ENCODE peak calls at places on chromosome 2, in five cellular contexts. One of them, this sample, is unnamed.

GRCh38 chr2:218645126-218645525 is 14.3 kb downstream of the ZNF142 start:
- DNase-seq in fibroblast of pulmonary artery: peak
- DNase-seq in lower lobe of right lung: no peak
- DNase-seq in upper lobe of left lung: no peak
- DNase-seq in A549: no peak
- DNase-seq in this sample: no peak

GRCh38 chr2:235389626-235390025 is 104.2 kb upstream of the AGAP1 start:
- DNase-seq in fibroblast of pulmonary artery: no peak
- DNase-seq in A549: no peak
- DNase-seq in upper lobe of left lung: no peak
- DNase-seq in lower lobe of right lung: no peak
- DNase-seq in this sample: no peak

GRCh38 chr2:237494066-237494465 is 7.0 kb downstream of the MLPH start:
- DNase-seq in A549: no peak
- DNase-seq in upper lobe of left lung: no peak
- DNase-seq in lower lobe of right lung: no peak
- DNase-seq in fibroblast of pulmonary artery: no peak
- DNase-seq in this sample: no peak

GRCh38 chr2:149001496-149001895 is 37.0 kb upstream of the LYPD6B start:
- DNase-seq in fibroblast of pulmonary artery: no peak
- DNase-seq in A549: no peak
- DNase-seq in lower lobe of right lung: no peak
- DNase-seq in upper lobe of left lung: no peak
- DNase-seq in this sample: no peak

GRCh38 chr2:133362061-133362476 is 206.2 kb downstream of the NCKAP5 start:
- DNase-seq in A549: peak
- DNase-seq in lower lobe of right lung: no peak
- DNase-seq in fibroblast of pulmonary artery: peak
- DNase-seq in upper lobe of left lung: no peak
- DNase-seq in this sample: peak

GRCh38 chr2:143776531-143776930 is 647.3 kb downstream of the ARHGAP15 start:
- DNase-seq in upper lobe of left lung: no peak
- DNase-seq in lower lobe of right lung: no peak
- DNase-seq in fibroblast of pulmonary artery: no peak
- DNase-seq in A549: no peak
- DNase-seq in this sample: peak

GRCh38 chr2:60152226-60152833 is 401.1 kb downstream of the BCL11A start:
- DNase-seq in A549: peak
- DNase-seq in lower lobe of right lung: no peak
- DNase-seq in upper lobe of left lung: no peak
- DNase-seq in fibroblast of pulmonary artery: peak
- DNase-seq in this sample: peak

GRCh38 chr2:201888476-201888875 is 82.1 kb downstream of the CDK15 start:
- DNase-seq in upper lobe of left lung: no peak
- DNase-seq in A549: no peak
- DNase-seq in fibroblast of pulmonary artery: no peak
- DNase-seq in lower lobe of right lung: no peak
- DNase-seq in this sample: no peak

GRCh38 chr2:185736210-185736609 is 2.4 kb upstream of the FSIP2 start:
- DNase-seq in upper lobe of left lung: no peak
- DNase-seq in fibroblast of pulmonary artery: no peak
- DNase-seq in lower lobe of right lung: no peak
- DNase-seq in A549: no peak
- DNase-seq in this sample: no peak

GRCh38 chr2:148048475-148049221 is 27.8 kb downstream of the MBD5 start:
- DNase-seq in fibroblast of pulmonary artery: peak
- DNase-seq in lower lobe of right lung: no peak
- DNase-seq in upper lobe of left lung: no peak
- DNase-seq in A549: no peak
- DNase-seq in this sample: no peak

GRCh38 chr2:104487381-104487780 is 366.5 kb upstream of the POU3F3 start:
- DNase-seq in lower lobe of right lung: no peak
- DNase-seq in fibroblast of pulmonary artery: no peak
- DNase-seq in upper lobe of left lung: no peak
- DNase-seq in A549: no peak
- DNase-seq in this sample: no peak

GRCh38 chr2:86319700-86320369 is 17.6 kb downstream of the REEP1 start:
- DNase-seq in lower lobe of right lung: no peak
- DNase-seq in A549: no peak
- DNase-seq in fibroblast of pulmonary artery: no peak
- DNase-seq in upper lobe of left lung: no peak
- DNase-seq in this sample: no peak

GRCh38 chr2:125371867-125372266 is 1284.1 kb upstream of the GYPC start:
- DNase-seq in upper lobe of left lung: no peak
- DNase-seq in fibroblast of pulmonary artery: no peak
- DNase-seq in A549: no peak
- DNase-seq in lower lobe of right lung: no peak
- DNase-seq in this sample: no peak

GRCh38 chr2:138600732-138601437 is 99.3 kb downstream of the SPOPL start:
- DNase-seq in A549: no peak
- DNase-seq in upper lobe of left lung: no peak
- DNase-seq in lower lobe of right lung: no peak
- DNase-seq in fibroblast of pulmonary artery: peak
- DNase-seq in this sample: no peak

GRCh38 chr2:240232961-240233890 is 92.8 kb upstream of the OTOS start:
- DNase-seq in fibroblast of pulmonary artery: peak
- DNase-seq in A549: peak
- DNase-seq in upper lobe of left lung: peak
- DNase-seq in lower lobe of right lung: peak
- DNase-seq in this sample: peak

GRCh38 chr2:145530653-145531052 is 1010.7 kb upstream of the ZEB2 start:
- DNase-seq in fibroblast of pulmonary artery: no peak
- DNase-seq in lower lobe of right lung: no peak
- DNase-seq in A549: no peak
- DNase-seq in upper lobe of left lung: no peak
- DNase-seq in this sample: no peak

GRCh38 chr2:70596739-70597138 is 43.1 kb upstream of the TGFA start:
- DNase-seq in A549: no peak
- DNase-seq in lower lobe of right lung: no peak
- DNase-seq in upper lobe of left lung: no peak
- DNase-seq in fibroblast of pulmonary artery: no peak
- DNase-seq in this sample: no peak

GRCh38 chr2:157839822-157840221 is 36.3 kb downstream of the ACVR1 start:
- DNase-seq in lower lobe of right lung: no peak
- DNase-seq in A549: no peak
- DNase-seq in upper lobe of left lung: no peak
- DNase-seq in fibroblast of pulmonary artery: no peak
- DNase-seq in this sample: no peak

GRCh38 chr2:213232649-213233437 is 51.4 kb upstream of the SPAG16 start:
- DNase-seq in fibroblast of pulmonary artery: no peak
- DNase-seq in lower lobe of right lung: no peak
- DNase-seq in upper lobe of left lung: no peak
- DNase-seq in A549: no peak
- DNase-seq in this sample: peak

GRCh38 chr2:158650646-158651357 is 144.3 kb upstream of the DAPL1 start:
- DNase-seq in upper lobe of left lung: no peak
- DNase-seq in lower lobe of right lung: no peak
- DNase-seq in A549: no peak
- DNase-seq in fibroblast of pulmonary artery: no peak
- DNase-seq in this sample: no peak

GRCh38 chr2:221465776-221466175 is 106.3 kb downstream of the EPHA4 start:
- DNase-seq in lower lobe of right lung: no peak
- DNase-seq in A549: no peak
- DNase-seq in upper lobe of left lung: no peak
- DNase-seq in fibroblast of pulmonary artery: no peak
- DNase-seq in this sample: no peak

GRCh38 chr2:8559811-8560210 is 122.0 kb upstream of the ID2 start:
- DNase-seq in A549: no peak
- DNase-seq in upper lobe of left lung: no peak
- DNase-seq in fibroblast of pulmonary artery: no peak
- DNase-seq in lower lobe of right lung: no peak
- DNase-seq in this sample: no peak

GRCh38 chr2:75707901-75708300 is 2.8 kb downstream of the GCFC2 start:
- DNase-seq in lower lobe of right lung: no peak
- DNase-seq in fibroblast of pulmonary artery: peak
- DNase-seq in upper lobe of left lung: no peak
- DNase-seq in A549: no peak
- DNase-seq in this sample: peak

GRCh38 chr2:24756789-24757188 is 36.4 kb downstream of the PTRHD1 start:
- DNase-seq in upper lobe of left lung: no peak
- DNase-seq in A549: no peak
- DNase-seq in lower lobe of right lung: no peak
- DNase-seq in fibroblast of pulmonary artery: no peak
- DNase-seq in this sample: no peak

GRCh38 chr2:55880416-55881143 is 43.0 kb downstream of the EFEMP1 start:
- DNase-seq in A549: no peak
- DNase-seq in fibroblast of pulmonary artery: peak
- DNase-seq in lower lobe of right lung: no peak
- DNase-seq in upper lobe of left lung: no peak
- DNase-seq in this sample: peak

GRCh38 chr2:75920721-75921551 is 210.2 kb upstream of the GCFC2 start:
- DNase-seq in upper lobe of left lung: no peak
- DNase-seq in fibroblast of pulmonary artery: no peak
- DNase-seq in lower lobe of right lung: no peak
- DNase-seq in A549: no peak
- DNase-seq in this sample: no peak

GRCh38 chr2:74199275-74199701 is 873 bp downstream of the MTHFD2 start:
- DNase-seq in lower lobe of right lung: no peak
- DNase-seq in upper lobe of left lung: peak
- DNase-seq in A549: no peak
- DNase-seq in fibroblast of pulmonary artery: no peak
- DNase-seq in this sample: no peak

GRCh38 chr2:19746137-19746585 is 155.6 kb downstream of the TTC32 start:
- DNase-seq in lower lobe of right lung: no peak
- DNase-seq in A549: no peak
- DNase-seq in upper lobe of left lung: no peak
- DNase-seq in fibroblast of pulmonary artery: no peak
- DNase-seq in this sample: no peak

GRCh38 chr2:11022064-11022463 is 110.3 kb downstream of the KCNF1 start:
- DNase-seq in fibroblast of pulmonary artery: no peak
- DNase-seq in upper lobe of left lung: no peak
- DNase-seq in lower lobe of right lung: no peak
- DNase-seq in A549: no peak
- DNase-seq in this sample: no peak
- TF ChIP-seq CTCF in fibroblast of pulmonary artery: no peak
- TF ChIP-seq CTCF in upper lobe of left lung: no peak
- TF ChIP-seq CTCF in lower lobe of right lung: no peak
- TF ChIP-seq CTCF in A549: no peak
- TF ChIP-seq CTCF in this sample: no peak

GRCh38 chr2:99938250-99938649 is 204.1 kb downstream of the AFF3 start:
- DNase-seq in lower lobe of right lung: no peak
- DNase-seq in fibroblast of pulmonary artery: no peak
- DNase-seq in A549: no peak
- DNase-seq in upper lobe of left lung: no peak
- DNase-seq in this sample: no peak
- H3K4me3 ChIP-seq in lower lobe of right lung: no peak
- H3K4me3 ChIP-seq in fibroblast of pulmonary artery: no peak
- H3K4me3 ChIP-seq in A549: no peak
- H3K4me3 ChIP-seq in upper lobe of left lung: no peak
- H3K4me3 ChIP-seq in this sample: no peak

GRCh38 chr2:40487592-40487991 is 35.7 kb upstream of the SLC8A1 start:
- DNase-seq in lower lobe of right lung: no peak
- DNase-seq in fibroblast of pulmonary artery: peak
- DNase-seq in upper lobe of left lung: no peak
- DNase-seq in A549: no peak
- DNase-seq in this sample: no peak

GRCh38 chr2:40485319-40485718 is 33.4 kb upstream of the SLC8A1 start:
- DNase-seq in fibroblast of pulmonary artery: no peak
- DNase-seq in A549: no peak
- DNase-seq in upper lobe of left lung: no peak
- DNase-seq in lower lobe of right lung: no peak
- DNase-seq in this sample: no peak

GRCh38 chr2:40489678-40489960 is 37.7 kb upstream of the SLC8A1 start:
- DNase-seq in A549: no peak
- DNase-seq in fibroblast of pulmonary artery: no peak
- DNase-seq in lower lobe of right lung: no peak
- DNase-seq in upper lobe of left lung: no peak
- DNase-seq in this sample: no peak

GRCh38 chr2:40488927-40489677 is 37.2 kb upstream of the SLC8A1 start:
- DNase-seq in lower lobe of right lung: no peak
- DNase-seq in upper lobe of left lung: no peak
- DNase-seq in A549: no peak
- DNase-seq in fibroblast of pulmonary artery: peak
- DNase-seq in this sample: peak

DNA sequence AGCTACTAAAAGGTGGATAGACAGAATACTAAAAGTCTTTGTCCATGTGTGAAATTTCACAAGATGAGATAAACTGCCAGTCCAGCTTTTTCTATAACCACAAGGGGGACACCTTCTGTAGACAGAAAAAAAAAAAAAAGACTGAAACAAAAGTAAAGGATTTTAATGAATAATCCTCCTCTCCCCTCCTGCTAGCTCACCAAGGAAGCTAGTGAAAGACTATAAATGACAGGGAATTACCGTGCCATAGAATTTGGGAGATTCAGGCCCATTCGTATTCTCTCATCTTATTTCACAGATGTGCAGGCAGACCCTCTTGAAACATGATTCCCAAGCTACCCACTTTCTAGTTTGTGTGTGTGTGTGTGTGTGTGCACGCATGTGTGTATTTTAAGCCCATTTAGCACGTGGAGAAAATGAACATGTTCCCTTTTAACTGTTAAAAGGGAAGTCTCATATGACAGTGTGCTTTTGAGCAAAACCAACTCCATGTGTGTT is 36.3 kb upstream of the SLC8A1 start:
- DNase-seq in lower lobe of right lung: no peak
- DNase-seq in upper lobe of left lung: no peak
- DNase-seq in A549: peak
- DNase-seq in fibroblast of pulmonary artery: peak
- DNase-seq in this sample: peak
- TF ChIP-seq CTCF in lower lobe of right lung: peak
- TF ChIP-seq CTCF in upper lobe of left lung: peak
- TF ChIP-seq CTCF in A549: peak
- TF ChIP-seq CTCF in fibroblast of pulmonary artery: peak
- TF ChIP-seq CTCF in this sample: peak

GRCh38 chr2:42266236-42266635 is 94.8 kb downstream of the COX7A2L start:
- DNase-seq in fibroblast of pulmonary artery: no peak
- DNase-seq in A549: no peak
- DNase-seq in upper lobe of left lung: no peak
- DNase-seq in lower lobe of right lung: no peak
- DNase-seq in this sample: no peak

GRCh38 chr2:42256502-42256901 is 87.3 kb downstream of the EML4 start:
- DNase-seq in lower lobe of right lung: no peak
- DNase-seq in upper lobe of left lung: no peak
- DNase-seq in fibroblast of pulmonary artery: peak
- DNase-seq in A549: no peak
- DNase-seq in this sample: no peak

GRCh38 chr2:42267530-42267929 is 93.5 kb downstream of the COX7A2L start:
- DNase-seq in A549: no peak
- DNase-seq in fibroblast of pulmonary artery: no peak
- DNase-seq in lower lobe of right lung: no peak
- DNase-seq in upper lobe of left lung: no peak
- DNase-seq in this sample: no peak

DNA sequence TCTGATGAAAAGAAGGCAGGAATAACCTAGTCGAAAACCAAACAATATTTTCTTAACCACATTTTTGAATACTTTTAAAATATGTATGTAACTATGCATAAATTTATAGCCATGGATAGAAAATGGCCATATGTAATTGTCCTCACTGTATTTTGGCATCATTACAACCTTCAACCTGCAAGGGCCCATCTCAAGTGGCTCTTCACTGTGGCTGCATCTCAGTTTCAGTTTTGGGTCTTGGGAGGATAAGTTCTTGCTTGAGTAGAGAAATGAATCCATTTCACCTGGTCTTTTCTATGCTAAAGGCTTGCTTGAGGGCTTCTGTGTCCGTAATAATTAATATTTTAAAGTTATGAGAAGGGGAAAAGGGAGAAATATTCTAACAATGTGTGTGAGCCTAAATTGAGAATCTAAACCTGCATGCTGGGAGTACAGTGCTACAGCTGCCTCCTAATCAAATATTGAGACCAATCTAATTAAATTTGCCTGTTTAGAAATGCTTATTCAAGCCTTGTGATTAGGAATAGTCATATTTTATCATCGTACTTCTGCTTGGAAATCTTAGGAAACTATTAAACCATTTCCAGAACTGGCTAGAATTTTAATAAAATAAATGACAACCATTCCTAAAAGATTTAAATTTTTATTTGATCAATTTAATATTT is 92.5 kb downstream of the EML4 start:
- DNase-seq in fibroblast of pulmonary artery: no peak
- DNase-seq in A549: no peak
- DNase-seq in upper lobe of left lung: no peak
- DNase-seq in lower lobe of right lung: no peak
- DNase-seq in this sample: no peak
- H3K4me3 ChIP-seq in fibroblast of pulmonary artery: no peak
- H3K4me3 ChIP-seq in A549: no peak
- H3K4me3 ChIP-seq in upper lobe of left lung: no peak
- H3K4me3 ChIP-seq in lower lobe of right lung: no peak
- H3K4me3 ChIP-seq in this sample: no peak

This sample was measured in fibroblast of villous mesenchyme.